ENCODE peak calls at places on chromosome 10, in eight cellular contexts. One of them, this sample, is unnamed. For H3K4me1, the result is how much of the 10 kb centered on the place peaks cover.

GRCh38 chr10:33326897-33327296 is 7.6 kb downstream of the NRP1 start:
- DNase-seq in pancreas: no peak
- DNase-seq in right lobe of liver: no peak
- DNase-seq in Peyer's patch: no peak
- DNase-seq in Caco-2: no peak
- DNase-seq in cardiac muscle cell: no peak
- DNase-seq in prostate gland: no peak
- DNase-seq in ovary: no peak
- DNase-seq in this sample: no peak

GRCh38 chr10:18721067-18721466 is 61.8 kb downstream of the ARL5B start:
- DNase-seq in pancreas: no peak
- DNase-seq in right lobe of liver: no peak
- DNase-seq in Peyer's patch: no peak
- DNase-seq in Caco-2: no peak
- DNase-seq in cardiac muscle cell: peak
- DNase-seq in prostate gland: no peak
- DNase-seq in ovary: no peak
- DNase-seq in this sample: no peak

GRCh38 chr10:29543715-29544114 is 91.1 kb downstream of the SVIL start:
- DNase-seq in pancreas: no peak
- DNase-seq in right lobe of liver: no peak
- DNase-seq in Peyer's patch: no peak
- DNase-seq in Caco-2: no peak
- DNase-seq in cardiac muscle cell: no peak
- DNase-seq in prostate gland: no peak
- DNase-seq in ovary: no peak
- DNase-seq in this sample: no peak

GRCh38 chr10:69243817-69244216 is 23.7 kb downstream of the HKDC1 start:
- DNase-seq in pancreas: no peak
- DNase-seq in right lobe of liver: no peak
- DNase-seq in Peyer's patch: no peak
- DNase-seq in Caco-2: no peak
- DNase-seq in cardiac muscle cell: no peak
- DNase-seq in prostate gland: no peak
- DNase-seq in ovary: no peak
- DNase-seq in this sample: no peak

GRCh38 chr10:5812283-5813090 is 747 bp downstream of the GDI2 start:
- DNase-seq in pancreas: peak
- DNase-seq in right lobe of liver: peak
- DNase-seq in Peyer's patch: peak
- DNase-seq in Caco-2: no peak
- DNase-seq in cardiac muscle cell: peak
- DNase-seq in prostate gland: peak
- DNase-seq in ovary: peak
- DNase-seq in this sample: no peak

GRCh38 chr10:543131-543530 is 146.3 kb downstream of the DIP2C start:
- DNase-seq in pancreas: no peak
- DNase-seq in right lobe of liver: no peak
- DNase-seq in Peyer's patch: no peak
- DNase-seq in Caco-2: no peak
- DNase-seq in cardiac muscle cell: no peak
- DNase-seq in prostate gland: no peak
- DNase-seq in ovary: no peak
- DNase-seq in this sample: no peak

GRCh38 chr10:26445411-26446031 is 7.4 kb downstream of the APBB1IP start:
- DNase-seq in pancreas: no peak
- DNase-seq in right lobe of liver: no peak
- DNase-seq in Peyer's patch: no peak
- DNase-seq in Caco-2: no peak
- DNase-seq in cardiac muscle cell: no peak
- DNase-seq in prostate gland: no peak
- DNase-seq in ovary: no peak
- DNase-seq in this sample: no peak

GRCh38 chr10:132309466-132309865 is 1.7 kb upstream of the STK32C start:
- DNase-seq in pancreas: no peak
- DNase-seq in right lobe of liver: no peak
- DNase-seq in Peyer's patch: no peak
- DNase-seq in Caco-2: no peak
- DNase-seq in cardiac muscle cell: no peak
- DNase-seq in prostate gland: no peak
- DNase-seq in ovary: no peak
- DNase-seq in this sample: no peak

GRCh38 chr10:19819419-19820033 is 3.3 kb downstream of the PLXDC2 start:
- DNase-seq in pancreas: no peak
- DNase-seq in right lobe of liver: no peak
- DNase-seq in Peyer's patch: no peak
- DNase-seq in Caco-2: no peak
- DNase-seq in cardiac muscle cell: peak
- DNase-seq in prostate gland: peak
- DNase-seq in ovary: no peak
- DNase-seq in this sample: peak

GRCh38 chr10:69766161-69766910 is 35.4 kb upstream of the COL13A1 start:
- DNase-seq in pancreas: no peak
- DNase-seq in right lobe of liver: no peak
- DNase-seq in Peyer's patch: no peak
- DNase-seq in Caco-2: no peak
- DNase-seq in cardiac muscle cell: no peak
- DNase-seq in prostate gland: no peak
- DNase-seq in ovary: no peak
- DNase-seq in this sample: no peak

GRCh38 chr10:125006188-125006680 is 64.3 kb downstream of the ZRANB1 start:
- DNase-seq in pancreas: no peak
- DNase-seq in right lobe of liver: no peak
- DNase-seq in Peyer's patch: no peak
- DNase-seq in Caco-2: peak
- DNase-seq in cardiac muscle cell: no peak
- DNase-seq in prostate gland: no peak
- DNase-seq in ovary: peak
- DNase-seq in this sample: no peak

GRCh38 chr10:47364366-47364765 is 16.2 kb downstream of the RBP3 start:
- DNase-seq in pancreas: no peak
- DNase-seq in right lobe of liver: no peak
- DNase-seq in Peyer's patch: no peak
- DNase-seq in Caco-2: peak
- DNase-seq in cardiac muscle cell: no peak
- DNase-seq in prostate gland: no peak
- DNase-seq in ovary: no peak
- DNase-seq in this sample: no peak

GRCh38 chr10:103713676-103714075 is 141.7 kb downstream of the SH3PXD2A start:
- DNase-seq in pancreas: no peak
- DNase-seq in right lobe of liver: no peak
- DNase-seq in Peyer's patch: no peak
- DNase-seq in Caco-2: no peak
- DNase-seq in cardiac muscle cell: no peak
- DNase-seq in prostate gland: no peak
- DNase-seq in ovary: no peak
- DNase-seq in this sample: no peak

GRCh38 chr10:114174462-114175190 is 623 bp upstream of the CCDC186 start:
- DNase-seq in pancreas: no peak
- DNase-seq in right lobe of liver: peak
- DNase-seq in Peyer's patch: peak
- DNase-seq in Caco-2: no peak
- DNase-seq in cardiac muscle cell: no peak
- DNase-seq in prostate gland: peak
- DNase-seq in ovary: no peak
- DNase-seq in this sample: no peak

GRCh38 chr10:16756561-16757221 is 60.5 kb downstream of the RSU1 start:
- DNase-seq in pancreas: no peak
- DNase-seq in right lobe of liver: no peak
- DNase-seq in Peyer's patch: no peak
- DNase-seq in Caco-2: no peak
- DNase-seq in cardiac muscle cell: no peak
- DNase-seq in prostate gland: no peak
- DNase-seq in ovary: no peak
- DNase-seq in this sample: no peak

GRCh38 chr10:127872011-127872741 is 20.6 kb downstream of the CLRN3 start:
- DNase-seq in pancreas: no peak
- DNase-seq in right lobe of liver: no peak
- DNase-seq in Peyer's patch: peak
- DNase-seq in Caco-2: no peak
- DNase-seq in cardiac muscle cell: no peak
- DNase-seq in prostate gland: no peak
- DNase-seq in ovary: peak
- DNase-seq in this sample: no peak

GRCh38 chr10:102546606-102547310 is 43.0 kb downstream of the SUFU start:
- DNase-seq in pancreas: peak
- DNase-seq in right lobe of liver: no peak
- DNase-seq in Peyer's patch: no peak
- DNase-seq in Caco-2: no peak
- DNase-seq in cardiac muscle cell: no peak
- DNase-seq in prostate gland: no peak
- DNase-seq in ovary: no peak
- DNase-seq in this sample: no peak

GRCh38 chr10:126118476-126118875 is 222.1 kb downstream of the FANK1 start:
- DNase-seq in pancreas: no peak
- DNase-seq in right lobe of liver: no peak
- DNase-seq in Peyer's patch: no peak
- DNase-seq in Caco-2: peak
- DNase-seq in cardiac muscle cell: no peak
- DNase-seq in prostate gland: no peak
- DNase-seq in ovary: no peak
- DNase-seq in this sample: no peak

GRCh38 chr10:4691776-4692175 is 134.2 kb upstream of the AKR1E2 start:
- DNase-seq in pancreas: no peak
- DNase-seq in right lobe of liver: no peak
- DNase-seq in Peyer's patch: no peak
- DNase-seq in Caco-2: no peak
- DNase-seq in cardiac muscle cell: no peak
- DNase-seq in prostate gland: no peak
- DNase-seq in ovary: no peak
- DNase-seq in this sample: peak

GRCh38 chr10:31754803-31755624 is 173.6 kb downstream of the ARHGAP12 start:
- DNase-seq in pancreas: peak
- DNase-seq in right lobe of liver: peak
- DNase-seq in Peyer's patch: no peak
- DNase-seq in Caco-2: no peak
- DNase-seq in cardiac muscle cell: peak
- DNase-seq in prostate gland: peak
- DNase-seq in ovary: no peak
- DNase-seq in this sample: peak

GRCh38 chr10:6347391-6347951 is 144.7 kb downstream of the PFKFB3 start:
- DNase-seq in pancreas: no peak
- DNase-seq in right lobe of liver: no peak
- DNase-seq in Peyer's patch: peak
- DNase-seq in Caco-2: no peak
- DNase-seq in cardiac muscle cell: no peak
- DNase-seq in prostate gland: no peak
- DNase-seq in ovary: no peak
- DNase-seq in this sample: no peak

GRCh38 chr10:132337019-132337418 is 5.0 kb downstream of the LRRC27 start:
- DNase-seq in pancreas: no peak
- DNase-seq in right lobe of liver: no peak
- DNase-seq in Peyer's patch: no peak
- DNase-seq in Caco-2: peak
- DNase-seq in cardiac muscle cell: no peak
- DNase-seq in prostate gland: no peak
- DNase-seq in ovary: no peak
- DNase-seq in this sample: no peak

GRCh38 chr10:68221196-68221595 is 10.7 kb downstream of the ATOH7 start:
- DNase-seq in pancreas: no peak
- DNase-seq in right lobe of liver: no peak
- DNase-seq in Peyer's patch: no peak
- DNase-seq in Caco-2: no peak
- DNase-seq in cardiac muscle cell: no peak
- DNase-seq in prostate gland: no peak
- DNase-seq in ovary: no peak
- DNase-seq in this sample: peak

GRCh38 chr10:15083674-15084501 is 4.7 kb downstream of the ACBD7 start:
- DNase-seq in pancreas: no peak
- DNase-seq in right lobe of liver: no peak
- DNase-seq in Peyer's patch: no peak
- DNase-seq in Caco-2: no peak
- DNase-seq in cardiac muscle cell: no peak
- DNase-seq in prostate gland: no peak
- DNase-seq in ovary: no peak
- DNase-seq in this sample: no peak
- TF ChIP-seq CTCF in pancreas: no peak
- TF ChIP-seq CTCF in right lobe of liver: no peak
- TF ChIP-seq CTCF in Peyer's patch: no peak
- TF ChIP-seq CTCF in Caco-2: no peak
- TF ChIP-seq CTCF in cardiac muscle cell: no peak
- TF ChIP-seq CTCF in prostate gland: no peak
- TF ChIP-seq CTCF in ovary: no peak
- TF ChIP-seq CTCF in this sample: no peak

DNA sequence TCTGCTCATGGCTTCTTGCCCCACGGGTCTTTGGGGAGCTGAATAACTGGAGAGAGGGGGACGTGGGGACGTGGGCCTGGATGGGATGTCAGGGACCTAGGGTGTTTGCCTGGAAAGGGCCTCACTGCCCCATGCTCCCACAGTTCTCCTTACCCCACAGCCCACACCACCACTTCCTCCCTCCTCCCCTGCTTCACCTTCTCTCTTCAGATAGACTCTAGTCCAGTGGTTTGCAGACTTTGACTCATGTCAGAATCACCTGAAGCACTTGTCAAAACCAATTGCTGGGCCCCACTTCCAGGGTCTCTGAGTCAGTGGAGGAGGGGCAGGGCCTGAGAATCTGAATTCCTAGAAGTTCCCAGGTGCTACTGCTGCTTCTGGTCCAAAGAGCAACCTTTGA is 327.4 kb downstream of the RPS24 start:
- DNase-seq in pancreas: no peak
- DNase-seq in right lobe of liver: no peak
- DNase-seq in Peyer's patch: no peak
- DNase-seq in Caco-2: no peak
- DNase-seq in cardiac muscle cell: no peak
- DNase-seq in prostate gland: no peak
- DNase-seq in ovary: no peak
- DNase-seq in this sample: peak
- H3K4me1 ChIP-seq in pancreas: under half
- H3K4me1 ChIP-seq in right lobe of liver: under half
- H3K4me1 ChIP-seq in Peyer's patch: under half
- H3K4me1 ChIP-seq in Caco-2: under half
- H3K4me1 ChIP-seq in cardiac muscle cell: under half
- H3K4me1 ChIP-seq in prostate gland: under half
- H3K4me1 ChIP-seq in ovary: under half
- H3K4me1 ChIP-seq in this sample: under half

DNA sequence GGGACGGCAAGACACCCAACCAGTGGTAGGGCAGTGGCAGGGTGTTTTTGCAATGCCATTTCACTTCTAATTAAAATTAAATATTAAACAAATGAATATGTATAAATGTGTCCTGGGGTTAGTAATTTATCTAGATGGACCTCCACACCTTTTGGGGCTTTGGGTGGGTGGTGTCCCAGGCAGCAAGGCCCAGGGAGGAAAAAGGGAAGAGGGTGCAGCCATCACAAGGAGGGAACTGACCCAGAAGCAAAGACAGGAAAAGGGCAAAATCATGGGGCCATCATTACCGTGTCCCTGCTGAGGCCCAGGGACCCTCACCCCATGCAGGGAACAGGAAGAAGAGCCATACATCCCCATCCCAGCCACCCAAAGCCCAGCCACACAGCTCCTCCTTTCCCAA is 204.6 kb downstream of the GRID1 start:
- DNase-seq in pancreas: no peak
- DNase-seq in right lobe of liver: no peak
- DNase-seq in Peyer's patch: no peak
- DNase-seq in Caco-2: no peak
- DNase-seq in cardiac muscle cell: no peak
- DNase-seq in prostate gland: no peak
- DNase-seq in ovary: no peak
- DNase-seq in this sample: no peak
- H3K4me3 ChIP-seq in pancreas: no peak
- H3K4me3 ChIP-seq in right lobe of liver: no peak
- H3K4me3 ChIP-seq in Peyer's patch: no peak
- H3K4me3 ChIP-seq in Caco-2: no peak
- H3K4me3 ChIP-seq in cardiac muscle cell: no peak
- H3K4me3 ChIP-seq in prostate gland: no peak
- H3K4me3 ChIP-seq in ovary: no peak
- H3K4me3 ChIP-seq in this sample: no peak

GRCh38 chr10:23530079-23530478 is 91.2 kb downstream of the OTUD1 start:
- DNase-seq in pancreas: no peak
- DNase-seq in right lobe of liver: no peak
- DNase-seq in Peyer's patch: no peak
- DNase-seq in Caco-2: no peak
- DNase-seq in cardiac muscle cell: no peak
- DNase-seq in prostate gland: no peak
- DNase-seq in ovary: no peak
- DNase-seq in this sample: peak
- TF ChIP-seq CTCF in pancreas: peak
- TF ChIP-seq CTCF in right lobe of liver: peak
- TF ChIP-seq CTCF in Peyer's patch: no peak
- TF ChIP-seq CTCF in Caco-2: peak
- TF ChIP-seq CTCF in cardiac muscle cell: peak
- TF ChIP-seq CTCF in prostate gland: no peak
- TF ChIP-seq CTCF in ovary: no peak
- TF ChIP-seq CTCF in this sample: peak